ENCODE peak calls at places on chromosomes 12 and 14, in seven cellular contexts. One of them, this sample, is unnamed.

GRCh38 chr14:101889898-101890297 is 74.5 kb upstream of the DYNC1H1 start:
- DNase-seq in GM12864: no peak
- DNase-seq in fibroblast of pulmonary artery: peak; percentile 25
- DNase-seq in RCC 7860: no peak
- DNase-seq in LoVo: no peak
- DNase-seq in NCI-H2081: no peak
- DNase-seq in GM19239: no peak
- DNase-seq in this sample: no peak

GRCh38 chr12:104011265-104011664 is 38.7 kb downstream of the GLT8D2 start:
- DNase-seq in GM12864: no peak
- DNase-seq in fibroblast of pulmonary artery: peak; percentile 93
- DNase-seq in RCC 7860: peak; percentile 51
- DNase-seq in LoVo: no peak
- DNase-seq in NCI-H2081: no peak
- DNase-seq in GM19239: no peak
- DNase-seq in this sample: no peak

GRCh38 chr14:93114713-93115068 is 1.0 kb downstream of the ITPK1 start:
- DNase-seq in GM12864: no peak
- DNase-seq in fibroblast of pulmonary artery: no peak
- DNase-seq in RCC 7860: no peak
- DNase-seq in LoVo: no peak
- DNase-seq in NCI-H2081: no peak
- DNase-seq in GM19239: no peak
- DNase-seq in this sample: no peak

GRCh38 chr12:28457785-28458184 is 267.5 kb downstream of the CCDC91 start:
- DNase-seq in GM12864: no peak
- DNase-seq in fibroblast of pulmonary artery: no peak
- DNase-seq in RCC 7860: no peak
- DNase-seq in LoVo: no peak
- DNase-seq in NCI-H2081: no peak
- DNase-seq in GM19239: no peak
- DNase-seq in this sample: no peak

GRCh38 chr12:112916270-112916669 is 9.5 kb downstream of the OAS1 start:
- DNase-seq in GM12864: no peak
- DNase-seq in fibroblast of pulmonary artery: peak; percentile 20
- DNase-seq in RCC 7860: no peak
- DNase-seq in LoVo: peak; percentile 26
- DNase-seq in NCI-H2081: no peak
- DNase-seq in GM19239: no peak
- DNase-seq in this sample: no peak

GRCh38 chr14:28707814-28708213 is 58.8 kb upstream of the FOXG1 start:
- DNase-seq in GM12864: no peak
- DNase-seq in fibroblast of pulmonary artery: peak; percentile 73
- DNase-seq in RCC 7860: no peak
- DNase-seq in LoVo: no peak
- DNase-seq in NCI-H2081: no peak
- DNase-seq in GM19239: no peak
- DNase-seq in this sample: no peak

GRCh38 chr14:38197001-38197760 is 10.5 kb upstream of the SSTR1 start:
- DNase-seq in GM12864: no peak
- DNase-seq in fibroblast of pulmonary artery: peak; percentile 29
- DNase-seq in RCC 7860: peak; percentile 7
- DNase-seq in LoVo: no peak
- DNase-seq in NCI-H2081: no peak
- DNase-seq in GM19239: no peak
- DNase-seq in this sample: no peak

GRCh38 chr14:61695695-61696527 is 598 bp downstream of the HIF1A start:
- DNase-seq in GM12864: no peak
- DNase-seq in fibroblast of pulmonary artery: peak; percentile 77
- DNase-seq in RCC 7860: peak; percentile 29
- DNase-seq in LoVo: peak; percentile 6
- DNase-seq in NCI-H2081: peak; percentile 73
- DNase-seq in GM19239: no peak
- DNase-seq in this sample: peak; percentile 89

GRCh38 chr14:36315159-36315853 is 5.1 kb downstream of the MBIP start:
- DNase-seq in GM12864: no peak
- DNase-seq in fibroblast of pulmonary artery: no peak
- DNase-seq in RCC 7860: no peak
- DNase-seq in LoVo: no peak
- DNase-seq in NCI-H2081: no peak
- DNase-seq in GM19239: no peak
- DNase-seq in this sample: no peak

GRCh38 chr14:101111620-101112290 is 208.2 kb upstream of the RTL1 start:
- DNase-seq in GM12864: no peak
- DNase-seq in fibroblast of pulmonary artery: no peak
- DNase-seq in RCC 7860: no peak
- DNase-seq in LoVo: no peak
- DNase-seq in NCI-H2081: no peak
- DNase-seq in GM19239: no peak
- DNase-seq in this sample: no peak

GRCh38 chr12:42588981-42589464 is 523 bp downstream of the PRICKLE1 start:
- DNase-seq in GM12864: no peak
- DNase-seq in fibroblast of pulmonary artery: peak; percentile 38
- DNase-seq in RCC 7860: peak; percentile 18
- DNase-seq in LoVo: no peak
- DNase-seq in NCI-H2081: peak; percentile 52
- DNase-seq in GM19239: peak; percentile 10
- DNase-seq in this sample: no peak

GRCh38 chr12:120831648-120832267 is 72.4 kb downstream of the SPPL3 start:
- DNase-seq in GM12864: no peak
- DNase-seq in fibroblast of pulmonary artery: no peak
- DNase-seq in RCC 7860: no peak
- DNase-seq in LoVo: no peak
- DNase-seq in NCI-H2081: no peak
- DNase-seq in GM19239: no peak
- DNase-seq in this sample: no peak

GRCh38 chr14:76768201-76768656 is 7.0 kb downstream of the VASH1 start:
- DNase-seq in GM12864: no peak
- DNase-seq in fibroblast of pulmonary artery: peak; percentile 52
- DNase-seq in RCC 7860: no peak
- DNase-seq in LoVo: no peak
- DNase-seq in NCI-H2081: peak; percentile 47
- DNase-seq in GM19239: peak; percentile 62
- DNase-seq in this sample: peak; percentile 68

GRCh38 chr12:124318336-124319020 is 23.6 kb downstream of the RFLNA start:
- DNase-seq in GM12864: no peak
- DNase-seq in fibroblast of pulmonary artery: no peak
- DNase-seq in RCC 7860: no peak
- DNase-seq in LoVo: no peak
- DNase-seq in NCI-H2081: peak; percentile 43
- DNase-seq in GM19239: no peak
- DNase-seq in this sample: no peak

GRCh38 chr14:91277546-91278382 is 33.3 kb upstream of the GPR68 start:
- DNase-seq in GM12864: no peak
- DNase-seq in fibroblast of pulmonary artery: no peak
- DNase-seq in RCC 7860: no peak
- DNase-seq in LoVo: no peak
- DNase-seq in NCI-H2081: peak; percentile 28
- DNase-seq in GM19239: no peak
- DNase-seq in this sample: peak; percentile 58

GRCh38 chr14:81402123-81402495 is 2.0 kb upstream of the STON2 start:
- DNase-seq in GM12864: no peak
- DNase-seq in fibroblast of pulmonary artery: peak; percentile 4
- DNase-seq in RCC 7860: peak; percentile 31
- DNase-seq in LoVo: no peak
- DNase-seq in NCI-H2081: no peak
- DNase-seq in GM19239: no peak
- DNase-seq in this sample: no peak